ENCODE peak calls at places on chromosomes 5 and 9, in five cellular contexts. M, I, V, Y and B are unnamed samples.
A peak's percentile ranks its signal among the peaks of the same experiment; 100 is the strongest.

GRCh38 chr5:96743065-96743768 is 64.5 kb downstream of the ERAP1 start:
- DNase-seq in M (no peak), I (no peak), V (no peak), Y (peak; percentile 64), B (peak; percentile 61)

GRCh38 chr9:133369923-133370322 is 5.9 kb downstream of the SURF4 start:
- DNase-seq in M (no peak), I (no peak), V (no peak), Y (no peak), B (no peak)

GRCh38 chr5:158967566-158967965 is 132.2 kb downstream of the EBF1 start:
- DNase-seq in M (no peak), I (no peak), V (no peak), Y (no peak), B (peak; percentile 32)

GRCh38 chr9:130472184-130472705 is 27.5 kb downstream of the ASS1 start:
- DNase-seq in M (no peak), I (no peak), V (no peak), Y (no peak), B (no peak)

GRCh38 chr9:76379494-76379893 is 14.7 kb downstream of the RFK start:
- DNase-seq in M (no peak), I (peak; percentile 27), V (no peak), Y (no peak), B (no peak)

GRCh38 chr5:123617561-123617960 is 105.6 kb downstream of the CSNK1G3 start:
- DNase-seq in M (no peak), I (no peak), V (no peak), Y (no peak), B (no peak)

GRCh38 chr5:140150201-140150600 is 24.5 kb downstream of the IGIP start:
- DNase-seq in M (no peak), I (no peak), V (no peak), Y (no peak), B (no peak)

GRCh38 chr9:126661521-126662251 is 48.0 kb downstream of the LMX1B start:
- DNase-seq in M (no peak), I (no peak), V (no peak), Y (no peak), B (peak; percentile 6)

GRCh38 chr9:27865031-27865438 is 291.8 kb upstream of the C9orf72 start:
- DNase-seq in M (no peak), I (no peak), V (no peak), Y (no peak), B (no peak)

GRCh38 chr9:129259373-129259772 is 81.3 kb upstream of the IER5L start:
- DNase-seq in M (no peak), I (no peak), V (no peak), Y (no peak), B (no peak)

GRCh38 chr5:125006011-125006685 is 259.7 kb upstream of the ZNF608 start:
- DNase-seq in M (no peak), I (no peak), V (peak; percentile 71), Y (no peak), B (no peak)

GRCh38 chr9:85741112-85741874 is 461 bp downstream of the AGTPBP1 start:
- DNase-seq in M (peak; percentile 78), I (peak; percentile 28), V (no peak), Y (peak; percentile 15), B (peak; percentile 8)

GRCh38 chr5:172276214-172276613 is 7.3 kb downstream of the UBTD2 start:
- DNase-seq in M (no peak), I (no peak), V (no peak), Y (no peak), B (peak; percentile 41)

GRCh38 chr5:131228646-131229045 is 35.2 kb upstream of the CDC42SE2 start:
- DNase-seq in M (no peak), I (no peak), V (no peak), Y (no peak), B (no peak)

GRCh38 chr5:41575110-41575779 is 64.8 kb upstream of the PLCXD3 start:
- DNase-seq in M (peak; percentile 12), I (no peak), V (no peak), Y (no peak), B (no peak)

GRCh38 chr9:83266618-83267543 is 203.9 kb upstream of the RASEF start:
- DNase-seq in M (no peak), I (no peak), V (no peak), Y (no peak), B (no peak)

GRCh38 chr5:83767409-83767992 is 46.8 kb upstream of the HAPLN1 start:
- DNase-seq in M (no peak), I (no peak), V (no peak), Y (no peak), B (no peak)

GRCh38 chr5:110458313-110458712 is 268.2 kb downstream of the TMEM232 start:
- DNase-seq in M (no peak), I (no peak), V (no peak), Y (no peak), B (no peak)

GRCh38 chr5:35417040-35417439 is 186.8 kb upstream of the PRLR start:
- DNase-seq in M (no peak), I (no peak), V (no peak), Y (no peak), B (no peak)

GRCh38 chr9:69549310-69550202 is 122.6 kb downstream of the APBA1 start:
- DNase-seq in M (peak; percentile 44), I (peak; percentile 21), V (no peak), Y (peak; percentile 32), B (peak; percentile 61)

GRCh38 chr5:122101636-122102285 is 23.7 kb upstream of the LOX start:
- DNase-seq in M (peak; percentile 23), I (no peak), V (no peak), Y (peak; percentile 29), B (peak; percentile 79)

GRCh38 chr5:8135742-8136141 is 266.8 kb downstream of the MTRR start:
- DNase-seq in M (no peak), I (no peak), V (no peak), Y (no peak), B (no peak)

GRCh38 chr5:39521945-39522590 is 97.3 kb upstream of the DAB2 start:
- DNase-seq in M (no peak), I (no peak), V (no peak), Y (no peak), B (no peak)
- TF ChIP-seq RCOR1 in M (no peak), I (no peak), V (no peak), Y (no peak), B (no peak)

GRCh38 chr5:20266068-20266467 is 278.1 kb upstream of the CDH18 start:
- DNase-seq in M (no peak), I (no peak), V (no peak), Y (no peak), B (no peak)

GRCh38 chr5:20262896-20263295 is 274.9 kb upstream of the CDH18 start:
- DNase-seq in M (no peak), I (no peak), V (no peak), Y (no peak), B (no peak)
- TF ChIP-seq RCOR1 in M (no peak), I (no peak), V (no peak), Y (no peak), B (no peak)

GRCh38 chr5:5587474-5587873 is 165.0 kb downstream of the ICE1 start:
- DNase-seq in M (no peak), I (no peak), V (no peak), Y (no peak), B (no peak)

GRCh38 chr5:5589857-5590256 is 167.4 kb downstream of the ICE1 start:
- DNase-seq in M (no peak), I (no peak), V (no peak), Y (no peak), B (no peak)

GRCh38 chr5:5585751-5586341 is 163.4 kb downstream of the ICE1 start:
- DNase-seq in M (no peak), I (no peak), V (no peak), Y (no peak), B (no peak)

GRCh38 chr5:5589146-5589826 is 166.8 kb downstream of the ICE1 start:
- DNase-seq in M (no peak), I (no peak), V (no peak), Y (no peak), B (no peak)

GRCh38 chr5:5588386-5588785 is 165.9 kb downstream of the ICE1 start:
- DNase-seq in M (no peak), I (no peak), V (no peak), Y (no peak), B (no peak)
- TF ChIP-seq RCOR1 in M (no peak), I (no peak), V (no peak), Y (no peak), B (no peak)

GRCh38 chr9:14303526-14303925 is 10.4 kb downstream of the NFIB start:
- DNase-seq in M (no peak), I (no peak), V (no peak), Y (no peak), B (no peak)
- TF ChIP-seq RCOR1 in M (no peak), I (no peak), V (no peak), Y (no peak), B (no peak)

DNA sequence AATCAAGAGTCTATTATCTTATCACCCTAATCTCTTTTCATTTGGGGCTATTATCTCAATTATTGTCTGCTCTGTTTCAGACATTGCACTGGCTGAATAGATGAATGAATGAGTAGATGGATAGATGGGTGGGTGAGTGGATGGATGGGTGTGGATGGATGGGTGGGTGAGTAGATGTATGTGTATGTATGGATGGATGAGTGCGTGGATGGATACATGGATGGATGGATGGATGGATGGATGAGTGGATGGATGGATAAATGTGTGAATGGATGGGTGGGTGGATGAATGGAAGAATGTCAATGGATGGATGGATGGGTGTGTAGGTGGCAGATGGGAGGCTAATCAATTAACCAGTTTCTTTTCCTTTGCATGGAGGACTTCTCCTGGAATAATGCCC is 301.7 kb downstream of the NSG2 start:
- DNase-seq in M (no peak), I (no peak), V (no peak), Y (no peak), B (no peak)
- TF ChIP-seq RCOR1 in M (no peak), I (no peak), V (no peak), Y (no peak), B (no peak)

GRCh38 chr5:82723168-82723567 is 354.0 kb downstream of the TMEM167A start:
- DNase-seq in M (no peak), I (no peak), V (no peak), Y (no peak), B (no peak)

GRCh38 chr5:82717734-82718133 is 359.5 kb downstream of the TMEM167A start:
- DNase-seq in M (no peak), I (no peak), V (no peak), Y (no peak), B (no peak)

GRCh38 chr5:82720764-82721163 is 356.4 kb downstream of the TMEM167A start:
- DNase-seq in M (no peak), I (no peak), V (no peak), Y (no peak), B (no peak)

GRCh38 chr5:82720213-82720612 is 357.0 kb downstream of the TMEM167A start:
- DNase-seq in M (no peak), I (no peak), V (no peak), Y (no peak), B (no peak)

GRCh38 chr5:82719368-82719767 is 357.8 kb downstream of the TMEM167A start:
- DNase-seq in M (no peak), I (no peak), V (no peak), Y (no peak), B (peak; percentile 2)
- TF ChIP-seq RCOR1 in M (no peak), I (no peak), V (no peak), Y (no peak), B (no peak)